ENCODE peak calls at places on chromosomes 7 and 10, in five cellular contexts. One of them, this sample, is unnamed. For H3K79me1, the result is how much of the 10 kb centered on the place peaks cover.

GRCh38 chr7:94452257-94452656 is 57.4 kb upstream of the CASD1 start:
- DNase-seq in neuronal stem cell: no peak
- DNase-seq in trophoblast cell: no peak
- DNase-seq in IMR-90: peak
- DNase-seq in mesendoderm: no peak
- DNase-seq in this sample: no peak

GRCh38 chr10:16967000-16967865 is 150.0 kb upstream of the RSU1 start:
- DNase-seq in neuronal stem cell: no peak
- DNase-seq in trophoblast cell: no peak
- DNase-seq in IMR-90: peak
- DNase-seq in mesendoderm: no peak
- DNase-seq in this sample: no peak

GRCh38 chr7:374706-375490 is 84.9 kb downstream of the FOXL3 start:
- DNase-seq in neuronal stem cell: no peak
- DNase-seq in trophoblast cell: no peak
- DNase-seq in IMR-90: no peak
- DNase-seq in mesendoderm: no peak
- DNase-seq in this sample: peak

GRCh38 chr7:14821757-14822480 is 80.6 kb downstream of the DGKB start:
- DNase-seq in neuronal stem cell: no peak
- DNase-seq in trophoblast cell: no peak
- DNase-seq in IMR-90: peak
- DNase-seq in mesendoderm: no peak
- DNase-seq in this sample: no peak

GRCh38 chr10:27035163-27035562 is 65.1 kb downstream of the ANKRD26 start:
- DNase-seq in neuronal stem cell: no peak
- DNase-seq in trophoblast cell: no peak
- DNase-seq in IMR-90: no peak
- DNase-seq in mesendoderm: no peak
- DNase-seq in this sample: no peak

GRCh38 chr7:24381919-24382505 is 98.0 kb downstream of the NPY start:
- DNase-seq in neuronal stem cell: no peak
- DNase-seq in trophoblast cell: no peak
- DNase-seq in IMR-90: no peak
- DNase-seq in mesendoderm: peak
- DNase-seq in this sample: no peak

GRCh38 chr7:6446977-6447588 is 671 bp downstream of the DAGLB start:
- DNase-seq in neuronal stem cell: no peak
- DNase-seq in trophoblast cell: peak
- DNase-seq in IMR-90: peak
- DNase-seq in mesendoderm: peak
- DNase-seq in this sample: peak

GRCh38 chr10:129962092-129962494 is 2.0 kb downstream of the EBF3 start:
- DNase-seq in neuronal stem cell: peak
- DNase-seq in trophoblast cell: no peak
- DNase-seq in IMR-90: no peak
- DNase-seq in mesendoderm: peak
- DNase-seq in this sample: no peak

GRCh38 chr7:71140264-71140663 is 8.3 kb downstream of the GALNT17 start:
- DNase-seq in neuronal stem cell: no peak
- DNase-seq in trophoblast cell: no peak
- DNase-seq in IMR-90: no peak
- DNase-seq in mesendoderm: no peak
- DNase-seq in this sample: no peak

GRCh38 chr7:1536768-1537630 is 6.5 kb downstream of the MAFK start:
- DNase-seq in neuronal stem cell: peak
- DNase-seq in trophoblast cell: peak
- DNase-seq in IMR-90: peak
- DNase-seq in mesendoderm: peak
- DNase-seq in this sample: peak

GRCh38 chr10:50988792-50989191 is 85.5 kb upstream of the PRKG1 start:
- DNase-seq in neuronal stem cell: no peak
- DNase-seq in trophoblast cell: no peak
- DNase-seq in IMR-90: peak
- DNase-seq in mesendoderm: peak
- DNase-seq in this sample: no peak

GRCh38 chr7:115618676-115619075 is 411.9 kb downstream of the TFEC start:
- DNase-seq in neuronal stem cell: no peak
- DNase-seq in trophoblast cell: no peak
- DNase-seq in IMR-90: peak
- DNase-seq in mesendoderm: no peak
- DNase-seq in this sample: no peak

GRCh38 chr7:102279537-102280400 is 6.9 kb upstream of the SH2B2 start:
- DNase-seq in neuronal stem cell: peak
- DNase-seq in trophoblast cell: peak
- DNase-seq in IMR-90: peak
- DNase-seq in mesendoderm: peak
- DNase-seq in this sample: peak

GRCh38 chr10:74932648-74933047 is 106.2 kb downstream of the KAT6B start:
- DNase-seq in neuronal stem cell: no peak
- DNase-seq in trophoblast cell: no peak
- DNase-seq in IMR-90: no peak
- DNase-seq in mesendoderm: no peak
- DNase-seq in this sample: no peak

GRCh38 chr7:140475747-140476333 is 3.5 kb downstream of the MKRN1 start:
- DNase-seq in neuronal stem cell: no peak
- DNase-seq in trophoblast cell: peak
- DNase-seq in IMR-90: peak
- DNase-seq in mesendoderm: peak
- DNase-seq in this sample: no peak

GRCh38 chr7:49894543-49894942 is 121.1 kb downstream of the VWC2 start:
- DNase-seq in neuronal stem cell: no peak
- DNase-seq in trophoblast cell: no peak
- DNase-seq in IMR-90: no peak
- DNase-seq in mesendoderm: no peak
- DNase-seq in this sample: no peak

GRCh38 chr7:140079121-140079536 is 16.4 kb upstream of the PARP12 start:
- DNase-seq in neuronal stem cell: peak
- DNase-seq in trophoblast cell: no peak
- DNase-seq in IMR-90: peak
- DNase-seq in mesendoderm: peak
- DNase-seq in this sample: peak

GRCh38 chr10:124573726-124574455 is 112.3 kb downstream of the LHPP start:
- DNase-seq in neuronal stem cell: no peak
- DNase-seq in trophoblast cell: no peak
- DNase-seq in IMR-90: no peak
- DNase-seq in mesendoderm: no peak
- DNase-seq in this sample: no peak

GRCh38 chr7:134943785-134944400 is 42.4 kb upstream of the AGBL3 start:
- DNase-seq in neuronal stem cell: no peak
- DNase-seq in trophoblast cell: no peak
- DNase-seq in IMR-90: peak
- DNase-seq in mesendoderm: no peak
- DNase-seq in this sample: no peak

GRCh38 chr10:18117272-18117671 is 23.0 kb upstream of the CACNB2 start:
- DNase-seq in neuronal stem cell: no peak
- DNase-seq in trophoblast cell: no peak
- DNase-seq in IMR-90: no peak
- DNase-seq in mesendoderm: no peak
- DNase-seq in this sample: no peak

GRCh38 chr7:139482662-139483466 is 609 bp downstream of the KLRG2 start:
- DNase-seq in neuronal stem cell: peak
- DNase-seq in trophoblast cell: peak
- DNase-seq in IMR-90: no peak
- DNase-seq in mesendoderm: peak
- DNase-seq in this sample: peak

DNA sequence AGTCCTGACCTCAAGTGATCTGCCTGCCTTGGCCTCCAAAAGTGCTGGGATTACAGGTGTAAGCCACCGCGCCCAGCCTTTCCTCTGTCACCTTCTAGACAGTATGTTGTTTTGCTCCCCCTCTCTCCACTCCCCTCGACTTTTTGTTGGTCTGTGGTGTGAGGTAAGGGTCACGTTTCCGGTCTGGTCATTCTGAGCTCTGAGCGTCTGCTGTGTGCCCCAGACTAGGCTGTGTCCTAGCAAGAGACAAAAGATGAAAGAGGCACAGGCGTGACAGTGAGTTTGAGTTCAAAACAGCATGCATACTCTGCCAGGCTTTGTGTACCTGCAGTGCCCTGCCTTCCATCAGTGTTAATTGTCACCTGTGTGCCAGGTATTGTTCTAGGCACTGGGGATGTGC is 87.4 kb upstream of the PPIF start:
- DNase-seq in neuronal stem cell: no peak
- DNase-seq in trophoblast cell: no peak
- DNase-seq in IMR-90: no peak
- DNase-seq in mesendoderm: no peak
- DNase-seq in this sample: no peak
- H3K79me1 ChIP-seq in neuronal stem cell: under half
- H3K79me1 ChIP-seq in trophoblast cell: under half
- H3K79me1 ChIP-seq in IMR-90: half or more
- H3K79me1 ChIP-seq in mesendoderm: under half
- H3K79me1 ChIP-seq in this sample: under half

GRCh38 chr7:116709336-116709735 is 37.3 kb downstream of the MET start:
- DNase-seq in neuronal stem cell: no peak
- DNase-seq in trophoblast cell: no peak
- DNase-seq in IMR-90: no peak
- DNase-seq in mesendoderm: no peak
- DNase-seq in this sample: no peak
- H3K27ac ChIP-seq in neuronal stem cell: no peak
- H3K27ac ChIP-seq in trophoblast cell: no peak
- H3K27ac ChIP-seq in IMR-90: no peak
- H3K27ac ChIP-seq in mesendoderm: no peak
- H3K27ac ChIP-seq in this sample: no peak

DNA sequence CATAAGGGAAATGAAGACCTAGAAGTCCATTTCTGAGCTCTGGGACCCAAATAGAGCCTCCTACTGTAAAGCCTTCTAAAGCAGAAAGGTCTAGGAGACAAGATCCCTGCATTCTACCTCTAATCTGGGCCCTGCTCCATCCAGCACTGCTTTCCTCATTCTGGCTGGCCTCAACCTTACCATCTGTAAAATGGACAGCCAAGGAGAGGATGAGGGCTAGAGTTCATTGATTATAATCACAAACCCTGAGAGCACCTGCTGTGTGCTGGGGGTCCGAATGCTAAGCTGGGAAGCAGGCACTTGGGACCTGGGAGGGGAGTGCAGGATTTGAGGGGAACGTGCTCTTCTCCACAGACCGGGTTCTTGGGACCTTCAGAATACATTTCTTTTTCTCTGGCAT is 454.0 kb upstream of the ZMIZ1 start:
- DNase-seq in neuronal stem cell: no peak
- DNase-seq in trophoblast cell: no peak
- DNase-seq in IMR-90: no peak
- DNase-seq in mesendoderm: no peak
- DNase-seq in this sample: no peak
- H3K4me2 ChIP-seq in neuronal stem cell: no peak
- H3K4me2 ChIP-seq in trophoblast cell: no peak
- H3K4me2 ChIP-seq in IMR-90: no peak
- H3K4me2 ChIP-seq in mesendoderm: no peak
- H3K4me2 ChIP-seq in this sample: no peak

GRCh38 chr7:28052933-28053332 is 127.7 kb downstream of the JAZF1 start:
- DNase-seq in neuronal stem cell: no peak
- DNase-seq in trophoblast cell: no peak
- DNase-seq in IMR-90: peak
- DNase-seq in mesendoderm: no peak
- DNase-seq in this sample: no peak

GRCh38 chr7:28054531-28055160 is 125.9 kb downstream of the JAZF1 start:
- DNase-seq in neuronal stem cell: no peak
- DNase-seq in trophoblast cell: no peak
- DNase-seq in IMR-90: no peak
- DNase-seq in mesendoderm: peak
- DNase-seq in this sample: no peak

GRCh38 chr7:28060371-28060950 is 120.1 kb downstream of the JAZF1 start:
- DNase-seq in neuronal stem cell: no peak
- DNase-seq in trophoblast cell: no peak
- DNase-seq in IMR-90: no peak
- DNase-seq in mesendoderm: no peak
- DNase-seq in this sample: no peak

DNA sequence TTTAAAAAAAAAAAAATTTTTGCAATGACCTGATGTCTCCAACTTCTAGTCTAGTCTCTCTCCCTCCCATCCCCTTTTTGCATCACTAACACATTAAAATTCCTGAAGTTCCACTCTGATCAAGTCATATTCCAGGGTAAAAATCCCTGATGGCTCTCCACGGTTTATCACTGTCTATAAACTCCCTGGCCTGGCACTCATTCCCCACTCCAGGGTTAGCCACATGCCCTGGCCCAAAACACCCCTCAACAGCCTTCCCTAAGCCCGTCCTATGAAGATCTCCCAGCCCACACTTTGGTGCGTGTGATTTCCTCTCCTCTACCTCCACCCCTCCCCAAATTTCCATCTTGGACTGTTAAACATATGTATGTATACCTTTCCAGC is 125.4 kb downstream of the JAZF1 start:
- DNase-seq in neuronal stem cell: no peak
- DNase-seq in trophoblast cell: no peak
- DNase-seq in IMR-90: peak
- DNase-seq in mesendoderm: peak
- DNase-seq in this sample: no peak
- H3K79me1 ChIP-seq in neuronal stem cell: under half
- H3K79me1 ChIP-seq in trophoblast cell: under half
- H3K79me1 ChIP-seq in IMR-90: under half
- H3K79me1 ChIP-seq in mesendoderm: under half
- H3K79me1 ChIP-seq in this sample: under half

DNA sequence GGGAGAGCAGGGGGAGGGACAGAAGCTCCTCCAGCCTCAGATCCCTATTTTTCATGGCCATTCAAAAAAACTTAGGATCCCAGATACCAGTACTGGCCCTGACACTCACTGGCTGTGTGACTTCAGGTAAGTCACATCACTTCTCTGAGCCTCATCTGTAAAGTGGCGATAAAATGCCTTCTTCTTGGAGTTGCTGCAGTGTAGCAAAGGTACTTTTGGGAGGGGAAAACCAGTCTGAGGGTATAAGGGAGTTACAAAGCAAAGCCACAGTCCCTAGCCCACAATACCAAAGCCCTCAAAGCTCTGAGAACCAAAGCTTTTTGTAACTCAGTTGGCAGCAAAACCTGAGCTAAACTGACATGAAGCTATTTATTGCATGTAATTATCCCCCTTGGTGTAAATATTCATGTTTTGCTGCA is 43.4 kb upstream of the COL13A1 start:
- DNase-seq in neuronal stem cell: no peak
- DNase-seq in trophoblast cell: no peak
- DNase-seq in IMR-90: no peak
- DNase-seq in mesendoderm: no peak
- DNase-seq in this sample: no peak
- H3K27ac ChIP-seq in neuronal stem cell: no peak
- H3K27ac ChIP-seq in trophoblast cell: no peak
- H3K27ac ChIP-seq in IMR-90: no peak
- H3K27ac ChIP-seq in mesendoderm: no peak
- H3K27ac ChIP-seq in this sample: no peak

GRCh38 chr7:123120286-123120685 is 79.5 kb downstream of the SLC13A1 start:
- DNase-seq in neuronal stem cell: no peak
- DNase-seq in trophoblast cell: no peak
- DNase-seq in IMR-90: no peak
- DNase-seq in mesendoderm: no peak
- DNase-seq in this sample: no peak
- H3K4me2 ChIP-seq in neuronal stem cell: no peak
- H3K4me2 ChIP-seq in trophoblast cell: no peak
- H3K4me2 ChIP-seq in IMR-90: no peak
- H3K4me2 ChIP-seq in mesendoderm: no peak
- H3K4me2 ChIP-seq in this sample: no peak

This sample was measured in H9.